ENCODE peak calls at places on chromosomes 3 and 15, in six cellular contexts. O, R, T, Y, B and D are unnamed samples.

GRCh38 chr15:45242289-45242688 is 9.7 kb upstream of the SLC28A2 start:
- DNase-seq in O (no peak), R (no peak), T (no peak), Y (no peak), B (no peak), D (no peak)

GRCh38 chr3:52315977-52316764 is at the start of gene DNAH1:
- DNase-seq in O (no peak), R (no peak), T (no peak), Y (no peak), B (no peak), D (no peak)

GRCh38 chr3:82000773-82001172 is 239.3 kb upstream of the GBE1 start:
- DNase-seq in O (no peak), R (no peak), T (no peak), Y (no peak), B (no peak), D (no peak)

GRCh38 chr15:70892912-70893560 is 410 bp downstream of the LRRC49 start:
- DNase-seq in O (no peak), R (no peak), T (peak; percentile 24), Y (no peak), B (peak; percentile 47), D (peak; percentile 81)

GRCh38 chr3:78707094-78707493 is 1060.7 kb downstream of the ROBO1 start:
- DNase-seq in O (no peak), R (no peak), T (no peak), Y (no peak), B (no peak), D (no peak)

GRCh38 chr3:123499316-123499715 is 50.4 kb upstream of the ADCY5 start:
- DNase-seq in O (no peak), R (no peak), T (no peak), Y (no peak), B (no peak), D (no peak)

GRCh38 chr3:32391643-32392529 is at the start of gene CMTM7:
- DNase-seq in O (peak; percentile 79), R (peak; percentile 82), T (peak; percentile 90), Y (peak; percentile 64), B (peak; percentile 59), D (peak; percentile 65)

GRCh38 chr3:121998030-121998580 is 23.9 kb downstream of the ILDR1 start:
- DNase-seq in O (no peak), R (no peak), T (no peak), Y (no peak), B (no peak), D (peak; percentile 77)

GRCh38 chr15:57424628-57425405 is 48.5 kb downstream of the CGNL1 start:
- DNase-seq in O (no peak), R (no peak), T (no peak), Y (no peak), B (no peak), D (no peak)

GRCh38 chr3:52216585-52217408 is 8.6 kb downstream of the TLR9 start:
- DNase-seq in O (no peak), R (no peak), T (peak; percentile 87), Y (peak; percentile 90), B (peak; percentile 89), D (peak; percentile 96)

GRCh38 chr3:68876112-68876713 is 56.1 kb downstream of the TAFA4 start:
- DNase-seq in O (no peak), R (no peak), T (no peak), Y (no peak), B (peak; percentile 17), D (peak; percentile 73)

DNA sequence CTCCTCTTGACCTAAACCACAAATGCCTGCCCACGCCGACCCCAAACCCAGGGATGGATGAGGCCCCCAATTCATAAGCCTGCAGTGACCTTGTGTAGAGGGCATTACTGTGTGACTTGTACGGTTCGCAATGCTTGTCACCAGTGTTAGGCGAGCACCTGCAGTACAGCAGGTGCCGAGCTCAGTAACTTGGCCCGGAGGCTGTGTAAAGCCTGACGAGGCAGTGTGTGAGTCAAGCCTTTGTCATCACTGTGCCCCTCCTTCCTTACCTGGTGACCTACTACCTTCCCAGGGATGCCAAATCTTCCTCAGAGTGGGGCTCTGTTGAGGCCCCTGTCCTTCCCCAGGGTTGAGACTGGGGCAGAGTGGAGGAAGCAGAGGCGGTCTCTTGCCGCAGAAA is 37.2 kb upstream of the TMEM115 start:
- DNase-seq in O (no peak), R (no peak), T (no peak), Y (no peak), B (no peak), D (no peak)
- TF ChIP-seq POLR2AphosphoS5 in O (no peak), R (no peak), T (no peak), Y (no peak), B (no peak), D (no peak)

GRCh38 chr3:15207836-15208504 is 1.9 kb downstream of the CAPN7 start:
- DNase-seq in O (no peak), R (no peak), T (no peak), Y (no peak), B (no peak), D (peak; percentile 3)

GRCh38 chr3:15205482-15205933 is 538 bp upstream of the CAPN7 start:
- DNase-seq in O (no peak), R (no peak), T (no peak), Y (no peak), B (no peak), D (no peak)

GRCh38 chr3:15204005-15204404 is 2.0 kb upstream of the CAPN7 start:
- DNase-seq in O (no peak), R (peak; percentile 58), T (peak; percentile 54), Y (no peak), B (no peak), D (no peak)

GRCh38 chr3:15206662-15207576 is 873 bp downstream of the CAPN7 start:
- DNase-seq in O (no peak), R (peak; percentile 74), T (peak; percentile 58), Y (peak; percentile 60), B (peak; percentile 37), D (peak; percentile 78)

GRCh38 chr3:15205934-15206661 is at the start of gene CAPN7:
- DNase-seq in O (peak; percentile 86), R (peak; percentile 98), T (peak; percentile 99), Y (peak; percentile 94), B (peak; percentile 93), D (peak; percentile 98)
- TF ChIP-seq POLR2AphosphoS5 in O (peak; percentile 54), R (peak; percentile 96), T (peak; percentile 79), Y (peak; percentile 91), B (peak; percentile 74), D (peak; percentile 77)

DNA sequence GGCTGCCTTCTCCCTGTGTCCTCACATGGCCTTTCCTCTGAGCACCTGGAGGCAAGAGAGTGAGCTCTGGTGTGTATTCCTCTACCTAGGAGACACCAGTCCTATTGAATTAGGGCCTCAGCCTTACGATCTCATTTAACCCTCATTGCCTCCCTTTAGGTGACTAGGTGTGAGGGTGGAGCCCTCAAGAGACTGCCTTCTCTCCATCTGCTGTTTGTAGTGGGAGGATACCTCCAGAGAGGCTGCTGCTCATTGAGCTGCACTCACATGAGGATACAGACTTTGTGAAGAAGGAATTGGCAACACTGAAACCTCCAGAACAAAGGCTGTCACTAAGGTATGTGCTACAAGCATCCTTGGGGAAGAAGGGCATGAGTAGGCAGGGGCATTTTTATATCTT is at the start of gene CCR8:
- DNase-seq in O (no peak), R (no peak), T (no peak), Y (no peak), B (no peak), D (no peak)
- TF ChIP-seq POLR2AphosphoS5 in O (no peak), R (no peak), T (no peak), Y (no peak), B (no peak), D (no peak)

GRCh38 chr3:149653564-149653963 is 4.3 kb downstream of the WWTR1 start:
- DNase-seq in O (no peak), R (no peak), T (no peak), Y (no peak), B (no peak), D (peak; percentile 45)

GRCh38 chr3:149653136-149653535 is 4.7 kb downstream of the WWTR1 start:
- DNase-seq in O (no peak), R (no peak), T (no peak), Y (no peak), B (no peak), D (peak; percentile 21)

GRCh38 chr3:149655826-149656599 is 1.8 kb downstream of the WWTR1 start:
- DNase-seq in O (no peak), R (no peak), T (no peak), Y (no peak), B (peak; percentile 14), D (peak; percentile 50)

GRCh38 chr3:149657458-149657795 is 398 bp downstream of the WWTR1 start:
- DNase-seq in O (no peak), R (no peak), T (peak; percentile 72), Y (peak; percentile 75), B (peak; percentile 53), D (no peak)

DNA sequence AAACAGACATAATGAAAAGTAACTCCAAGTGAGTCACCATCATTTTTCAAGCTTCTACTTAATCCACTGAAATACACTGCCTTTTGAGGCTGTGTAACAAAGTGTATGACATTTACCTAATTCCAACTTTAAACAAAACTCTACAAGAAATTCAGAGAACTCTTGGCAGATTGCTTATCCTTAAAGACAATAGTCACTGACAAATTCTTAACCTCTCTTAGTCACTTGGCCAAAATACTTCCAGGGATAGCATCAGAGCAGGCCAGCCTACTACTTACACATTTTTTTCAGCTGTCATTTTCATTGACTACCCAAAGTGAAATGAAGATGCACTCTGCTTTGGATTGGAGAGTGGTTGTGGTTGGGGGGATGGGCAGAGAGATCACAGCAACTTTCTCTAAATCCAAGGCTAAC is 3.6 kb downstream of the WWTR1 start:
- DNase-seq in O (no peak), R (no peak), T (no peak), Y (no peak), B (no peak), D (peak; percentile 63)
- TF ChIP-seq POLR2AphosphoS5 in O (no peak), R (no peak), T (no peak), Y (no peak), B (peak; percentile 5), D (peak; percentile 52)

GRCh38 chr15:96321422-96322391 is 8.8 kb upstream of the NR2F2 start:
- DNase-seq in O (peak; percentile 71), R (peak; percentile 72), T (no peak), Y (no peak), B (peak; percentile 4), D (peak; percentile 67)
- TF ChIP-seq POLR2AphosphoS5 in O (no peak), R (peak; percentile 58), T (no peak), Y (no peak), B (no peak), D (peak; percentile 14)

GRCh38 chr3:73575519-73575918 is 49.2 kb downstream of the PDZRN3 start:
- DNase-seq in O (no peak), R (no peak), T (no peak), Y (no peak), B (peak; percentile 56), D (no peak)
- TF ChIP-seq POLR2AphosphoS5 in O (no peak), R (no peak), T (no peak), Y (no peak), B (peak; percentile 54), D (no peak)

GRCh38 chr3:190902292-190902691 is 39.8 kb upstream of the GMNC start:
- DNase-seq in O (no peak), R (no peak), T (no peak), Y (no peak), B (no peak), D (no peak)
- TF ChIP-seq POLR2AphosphoS5 in O (no peak), R (no peak), T (no peak), Y (no peak), B (no peak), D (no peak)

GRCh38 chr3:23653647-23654525 is 151.9 kb upstream of the UBE2E1 start:
- DNase-seq in O (no peak), R (no peak), T (no peak), Y (no peak), B (no peak), D (no peak)
- TF ChIP-seq POLR2AphosphoS5 in O (no peak), R (no peak), T (no peak), Y (no peak), B (no peak), D (no peak)